ENCODE peak calls at places on chromosomes 4 and X, in seven cellular contexts. Z, R, K, M, S, F and E are unnamed samples.

GRCh38 chr4:92654084-92654483 is 350.3 kb downstream of the GRID2 start:
- DNase-seq in Z (no peak), R (no peak), K (no peak), M (no peak), S (no peak), F (no peak), E (no peak)

GRCh38 chr4:189143255-189143654 is 797.4 kb upstream of the FRG1 start:
- DNase-seq in Z (no peak), R (no peak), K (no peak), M (peak; percentile 35), S (no peak), F (no peak), E (no peak)

GRCh38 chrX:109797311-109797975 is 64.4 kb upstream of the ACSL4 start:
- DNase-seq in Z (peak; percentile 10), R (no peak), K (no peak), M (peak; percentile 3), S (no peak), F (no peak), E (no peak)

GRCh38 chr4:168604496-168605373 is 107.9 kb downstream of the PALLD start:
- DNase-seq in Z (peak; percentile 76), R (no peak), K (no peak), M (peak; percentile 88), S (no peak), F (no peak), E (no peak)

GRCh38 chr4:99087887-99088484 is 602 bp downstream of the ADH5 start:
- DNase-seq in Z (peak; percentile 88), R (peak; percentile 19), K (no peak), M (peak; percentile 57), S (no peak), F (peak; percentile 42), E (no peak)

GRCh38 chr4:185470503-185471195 is 884 bp downstream of the CCDC110 start:
- DNase-seq in Z (peak; percentile 37), R (peak; percentile 22), K (no peak), M (peak; percentile 14), S (peak; percentile 71), F (peak; percentile 30), E (no peak)

GRCh38 chr4:158671915-158672806 is at the start of gene ETFDH:
- DNase-seq in Z (peak; percentile 98), R (peak; percentile 95), K (peak; percentile 93), M (peak; percentile 99), S (peak; percentile 99), F (peak; percentile 99), E (peak; percentile 97)

GRCh38 chrX:38514014-38514854 is 47.1 kb upstream of the TSPAN7 start:
- DNase-seq in Z (no peak), R (no peak), K (no peak), M (no peak), S (no peak), F (no peak), E (no peak)

GRCh38 chr4:86223472-86223871 is 136.4 kb downstream of the MAPK10 start:
- DNase-seq in Z (peak; percentile 43), R (no peak), K (no peak), M (peak; percentile 40), S (no peak), F (no peak), E (no peak)

GRCh38 chrX:125202486-125203378 is 116.9 kb upstream of the TEX13C start:
- DNase-seq in Z (no peak), R (no peak), K (no peak), M (no peak), S (no peak), F (peak; percentile 39), E (no peak)

GRCh38 chr4:71009796-71010588 is 16.5 kb downstream of the DCK start:
- DNase-seq in Z (peak; percentile 58), R (no peak), K (no peak), M (peak; percentile 64), S (no peak), F (peak; percentile 7), E (no peak)

GRCh38 chr4:110305455-110305854 is 107.0 kb upstream of the ELOVL6 start:
- DNase-seq in Z (no peak), R (no peak), K (no peak), M (no peak), S (no peak), F (no peak), E (no peak)

GRCh38 chr4:20319785-20320184 is 68.1 kb downstream of the SLIT2 start:
- DNase-seq in Z (peak; percentile 12), R (no peak), K (no peak), M (no peak), S (no peak), F (no peak), E (no peak)

GRCh38 chr4:108270466-108271450 is 102.0 kb upstream of the LEF1 start:
- DNase-seq in Z (no peak), R (no peak), K (no peak), M (peak; percentile 75), S (no peak), F (no peak), E (no peak)

GRCh38 chrX:107676559-107677378 is 48.5 kb downstream of the PRPS1 start:
- DNase-seq in Z (peak; percentile 69), R (no peak), K (peak; percentile 23), M (peak; percentile 87), S (peak; percentile 67), F (no peak), E (peak; percentile 59)

GRCh38 chr4:186854256-186854655 is 130.6 kb upstream of the FAT1 start:
- DNase-seq in Z (no peak), R (no peak), K (no peak), M (peak; percentile 60), S (no peak), F (no peak), E (no peak)

GRCh38 chr4:5708171-5708828 is at the start of gene EVC2:
- DNase-seq in Z (peak; percentile 89), R (no peak), K (no peak), M (peak; percentile 71), S (no peak), F (no peak), E (peak; percentile 10)